ENCODE peak calls at places on chromosomes 4 and X, in ten cellular contexts. R is AG08396, E is germinal center, V is aorta, L is C1 segment of cervical spinal cord, C is T-helper 1 cell, B is COR-L47, Y is NCI-H2029 treated with DMSO at 0.1 percent for 48 hours, H is endodermal cell, F is fibroblast of gingiva. T is an unnamed sample.

GRCh38 chr4:1572521-1572920 is 111.6 kb downstream of the FAM53A start:
- DNase-seq in B (no peak), Y (no peak), F (no peak), C (no peak), L (no peak), R (no peak), H (peak), E (no peak), V (peak), T (no peak)

GRCh38 chrX:10051866-10052265 is 84.7 kb downstream of the CLDN34 start:
- DNase-seq in B (no peak), Y (no peak), F (no peak), H (no peak), V (no peak), R (no peak), C (no peak), E (no peak), L (no peak), T (no peak)

GRCh38 chr4:86358176-86358701 is 1.6 kb downstream of the MAPK10 start:
- DNase-seq in L (peak), Y (no peak), H (no peak), R (no peak), C (no peak), V (no peak), B (no peak), E (no peak), F (peak), T (no peak)

GRCh38 chr4:147969573-147969972 is 237.7 kb downstream of the ARHGAP10 start:
- DNase-seq in C (no peak), H (no peak), V (no peak), Y (no peak), F (no peak), E (no peak), B (no peak), L (no peak), R (no peak), T (no peak)

GRCh38 chrX:83535417-83536244 is 27.5 kb downstream of the POU3F4 start:
- DNase-seq in L (no peak), E (no peak), Y (no peak), F (no peak), H (no peak), C (no peak), V (no peak), B (no peak), R (no peak), T (no peak)

GRCh38 chrX:24110049-24110448 is 39.5 kb upstream of the ZFX start:
- DNase-seq in Y (peak), V (no peak), C (no peak), L (no peak), E (no peak), R (no peak), H (no peak), F (no peak), B (no peak), T (no peak)

GRCh38 chr4:51851937-51852290 is 9.0 kb downstream of the DCUN1D4 start:
- DNase-seq in F (no peak), H (no peak), L (no peak), B (no peak), R (no peak), V (no peak), E (no peak), C (no peak), Y (no peak), T (no peak)

GRCh38 chr4:168200685-168201084 is 108.3 kb downstream of the ANXA10 start:
- DNase-seq in V (no peak), H (no peak), Y (peak), B (no peak), L (no peak), F (no peak), C (no peak), R (no peak), E (no peak), T (no peak)

GRCh38 chr4:94412019-94413017 is 39.4 kb upstream of the PDLIM5 start:
- DNase-seq in Y (no peak), B (peak), L (no peak), R (peak), V (no peak), H (no peak), E (no peak), C (no peak), F (peak), T (no peak)